ENCODE peak calls at places on chromosomes 7 and 10, in six cellular contexts. A is EL; B is PC-3; G is CD8-positive, alpha-beta memory T cell; R is HT1080; L is amniotic stem cell. H is an unnamed sample.

GRCh38 chr10:119737827-119738226 is 12.0 kb downstream of the INPP5F start:
- DNase-seq in A (peak), B (peak), G (no peak), R (peak), L (peak), H (no peak)

GRCh38 chr10:24989867-24990266 is 26.1 kb downstream of the ENKUR start:
- DNase-seq in A (no peak), B (peak), G (no peak), R (no peak), L (no peak), H (no peak)

GRCh38 chr7:75758491-75758890 is 13.5 kb downstream of the CCL26 start:
- DNase-seq in A (no peak), B (no peak), G (no peak), R (no peak), L (no peak), H (no peak)

GRCh38 chr10:77620731-77621130 is 16.9 kb downstream of the KCNMA1 start:
- DNase-seq in A (no peak), B (peak), G (no peak), R (peak), L (no peak), H (no peak)

GRCh38 chr10:79070091-79070610 is 1.4 kb downstream of the ZMIZ1 start:
- DNase-seq in A (peak), B (peak), G (no peak), R (no peak), L (no peak), H (no peak)

GRCh38 chr7:20409961-20410360 is 79.3 kb downstream of the ITGB8 start:
- DNase-seq in A (no peak), B (peak), G (no peak), R (no peak), L (no peak), H (no peak)

GRCh38 chr7:112594397-112594796 is 113.6 kb downstream of the LSMEM1 start:
- DNase-seq in A (peak), B (no peak), G (no peak), R (no peak), L (peak), H (no peak)

GRCh38 chr10:44862917-44863316 is 48.2 kb upstream of the TMEM72 start:
- DNase-seq in A (no peak), B (no peak), G (no peak), R (no peak), L (no peak), H (no peak)

GRCh38 chr10:35827783-35828182 is 185.7 kb upstream of the FZD8 start:
- DNase-seq in A (no peak), B (no peak), G (no peak), R (no peak), L (no peak), H (no peak)

GRCh38 chr10:112852308-112852707 is 97.7 kb upstream of the TCF7L2 start:
- DNase-seq in A (no peak), B (no peak), G (no peak), R (no peak), L (no peak), H (no peak)

GRCh38 chr10:52956861-52957260 is 184.3 kb upstream of the MBL2 start:
- DNase-seq in A (no peak), B (peak), G (no peak), R (no peak), L (no peak), H (no peak)

GRCh38 chr7:46285856-46286255 is 364.8 kb upstream of the IGFBP3 start:
- DNase-seq in A (no peak), B (no peak), G (no peak), R (no peak), L (no peak), H (no peak)

GRCh38 chr7:84637568-84638338 is 443.2 kb upstream of the SEMA3A start:
- DNase-seq in A (peak), B (peak), G (no peak), R (peak), L (peak), H (peak)

GRCh38 chr10:125624800-125625199 is 58.2 kb downstream of the TEX36 start:
- DNase-seq in A (no peak), B (no peak), G (no peak), R (no peak), L (no peak), H (no peak)

GRCh38 chr7:48171190-48171589 is at the start of gene ABCA13:
- DNase-seq in A (no peak), B (no peak), G (no peak), R (no peak), L (no peak), H (no peak)

GRCh38 chr10:120048358-120048757 is 155.8 kb downstream of the SEC23IP start:
- DNase-seq in A (no peak), B (peak), G (no peak), R (peak), L (no peak), H (no peak)

GRCh38 chr10:44975487-44976331 is 2.9 kb downstream of the DEPP1 start:
- DNase-seq in A (peak), B (peak), G (no peak), R (peak), L (no peak), H (no peak)

GRCh38 chr10:29658984-29659769 is 24.4 kb upstream of the SVIL start:
- DNase-seq in A (peak), B (peak), G (peak), R (peak), L (peak), H (peak)

GRCh38 chr10:44715081-44715480 is 196.1 kb upstream of the TMEM72 start:
- DNase-seq in A (peak), B (no peak), G (no peak), R (no peak), L (no peak), H (no peak)

GRCh38 chr7:1228535-1229333 is 3.9 kb upstream of the UNCX start:
- DNase-seq in A (no peak), B (no peak), G (no peak), R (no peak), L (no peak), H (no peak)

GRCh38 chr7:64654796-64655548 is 11.0 kb upstream of the ZNF107 start:
- DNase-seq in A (no peak), B (no peak), G (no peak), R (no peak), L (no peak), H (no peak)

GRCh38 chr7:2141011-2141410 is 91.7 kb downstream of the MAD1L1 start:
- DNase-seq in A (no peak), B (no peak), G (no peak), R (no peak), L (no peak), H (no peak)

GRCh38 chr7:152674860-152675760 is 831 bp downstream of the XRCC2 start:
- DNase-seq in A (peak), B (peak), G (peak), R (peak), L (no peak), H (no peak)

GRCh38 chr7:110003827-110004226 is 1087.1 kb upstream of the LRRN3 start:
- DNase-seq in A (no peak), B (no peak), G (no peak), R (no peak), L (no peak), H (no peak)

GRCh38 chr7:30924624-30925023 is 13.0 kb downstream of the AQP1 start:
- DNase-seq in A (no peak), B (no peak), G (peak), R (no peak), L (no peak), H (no peak)

GRCh38 chr10:2081501-2081900 is 344.2 kb upstream of the ADARB2 start:
- DNase-seq in A (no peak), B (no peak), G (no peak), R (peak), L (no peak), H (no peak)

GRCh38 chr10:90319188-90319914 is 538.5 kb downstream of the HTR7 start:
- DNase-seq in A (peak), B (peak), G (no peak), R (peak), L (peak), H (peak)

GRCh38 chr7:78702770-78703169 is 750.7 kb downstream of the MAGI2 start:
- DNase-seq in A (peak), B (peak), G (no peak), R (peak), L (peak), H (peak)

GRCh38 chr10:12589789-12590188 is 240.4 kb downstream of the CAMK1D start:
- DNase-seq in A (no peak), B (no peak), G (no peak), R (no peak), L (no peak), H (no peak)

GRCh38 chr10:50416181-50416824 is 165.0 kb upstream of the ASAH2 start:
- DNase-seq in A (no peak), B (no peak), G (no peak), R (no peak), L (no peak), H (no peak)

GRCh38 chr7:7237201-7237977 is 55.0 kb downstream of the C1GALT1 start:
- DNase-seq in A (no peak), B (no peak), G (no peak), R (no peak), L (no peak), H (no peak)

GRCh38 chr7:29397398-29397797 is 166.2 kb upstream of the PRR15 start:
- DNase-seq in A (no peak), B (no peak), G (no peak), R (no peak), L (no peak), H (no peak)

GRCh38 chr7:74527842-74528241 is 74.1 kb downstream of the GTF2IRD1 start:
- DNase-seq in A (no peak), B (no peak), G (no peak), R (no peak), L (no peak), H (no peak)

GRCh38 chr7:73517241-73517995 is 4.7 kb downstream of the BAZ1B start:
- DNase-seq in A (no peak), B (no peak), G (no peak), R (no peak), L (no peak), H (no peak)

H was measured in HS-27A.